ENCODE peak calls at places on chromosomes 3 and 15, in five cellular contexts. One of them, this sample, is unnamed. For H3K9me3 and H3K36me3, the result is how much of the 10 kb centered on the place peaks cover.

GRCh38 chr15:92158426-92158825 is 235.3 kb upstream of the ST8SIA2 start:
- DNase-seq in lower lobe of right lung: no peak
- DNase-seq in body of pancreas: no peak
- DNase-seq in left ventricle myocardium inferior: no peak
- DNase-seq in testis: no peak
- DNase-seq in this sample: no peak

GRCh38 chr3:157816296-157816695 is 289.9 kb downstream of the SHOX2 start:
- DNase-seq in lower lobe of right lung: no peak
- DNase-seq in body of pancreas: no peak
- DNase-seq in left ventricle myocardium inferior: no peak
- DNase-seq in testis: no peak
- DNase-seq in this sample: no peak

GRCh38 chr3:191802671-191803070 is 341.7 kb downstream of the PYDC2 start:
- DNase-seq in lower lobe of right lung: no peak
- DNase-seq in body of pancreas: no peak
- DNase-seq in left ventricle myocardium inferior: no peak
- DNase-seq in testis: no peak
- DNase-seq in this sample: no peak

GRCh38 chr3:53794597-53794996 is 51.6 kb downstream of the CHDH start:
- DNase-seq in lower lobe of right lung: no peak
- DNase-seq in body of pancreas: no peak
- DNase-seq in left ventricle myocardium inferior: no peak
- DNase-seq in testis: no peak
- DNase-seq in this sample: no peak

GRCh38 chr3:55097441-55097840 is 169.6 kb upstream of the LRTM1 start:
- DNase-seq in lower lobe of right lung: no peak
- DNase-seq in body of pancreas: no peak
- DNase-seq in left ventricle myocardium inferior: no peak
- DNase-seq in testis: no peak
- DNase-seq in this sample: no peak

GRCh38 chr15:62453979-62454378 is 288.9 kb upstream of the C2CD4B start:
- DNase-seq in lower lobe of right lung: no peak
- DNase-seq in body of pancreas: no peak
- DNase-seq in left ventricle myocardium inferior: no peak
- DNase-seq in testis: no peak
- DNase-seq in this sample: no peak

GRCh38 chr15:31557899-31558298 is 231.3 kb downstream of the KLF13 start:
- DNase-seq in lower lobe of right lung: no peak
- DNase-seq in body of pancreas: no peak
- DNase-seq in left ventricle myocardium inferior: no peak
- DNase-seq in testis: no peak
- DNase-seq in this sample: no peak

GRCh38 chr15:42012241-42012640 is 8.6 kb downstream of the PLA2G4E start:
- DNase-seq in lower lobe of right lung: peak
- DNase-seq in body of pancreas: peak
- DNase-seq in left ventricle myocardium inferior: no peak
- DNase-seq in testis: no peak
- DNase-seq in this sample: no peak

GRCh38 chr3:141261472-141262171 is 30.0 kb downstream of the PXYLP1 start:
- DNase-seq in lower lobe of right lung: no peak
- DNase-seq in body of pancreas: no peak
- DNase-seq in left ventricle myocardium inferior: no peak
- DNase-seq in testis: no peak
- DNase-seq in this sample: no peak

GRCh38 chr3:72903004-72903403 is 15.2 kb downstream of the GXYLT2 start:
- DNase-seq in lower lobe of right lung: no peak
- DNase-seq in body of pancreas: no peak
- DNase-seq in left ventricle myocardium inferior: no peak
- DNase-seq in testis: no peak
- DNase-seq in this sample: no peak

GRCh38 chr3:150965436-150965835 is 7.1 kb downstream of the CLRN1 start:
- DNase-seq in lower lobe of right lung: no peak
- DNase-seq in body of pancreas: no peak
- DNase-seq in left ventricle myocardium inferior: no peak
- DNase-seq in testis: no peak
- DNase-seq in this sample: no peak

GRCh38 chr15:31254431-31255175 is 72.0 kb upstream of the KLF13 start:
- DNase-seq in lower lobe of right lung: no peak
- DNase-seq in body of pancreas: no peak
- DNase-seq in left ventricle myocardium inferior: no peak
- DNase-seq in testis: peak
- DNase-seq in this sample: peak

GRCh38 chr3:17947833-17948232 is 205.4 kb upstream of the TBC1D5 start:
- DNase-seq in lower lobe of right lung: no peak
- DNase-seq in body of pancreas: no peak
- DNase-seq in left ventricle myocardium inferior: no peak
- DNase-seq in testis: no peak
- DNase-seq in this sample: no peak

GRCh38 chr3:9279959-9280358 is 30.5 kb upstream of the SRGAP3 start:
- DNase-seq in lower lobe of right lung: no peak
- DNase-seq in body of pancreas: no peak
- DNase-seq in left ventricle myocardium inferior: no peak
- DNase-seq in testis: no peak
- DNase-seq in this sample: no peak

GRCh38 chr3:152539191-152539764 is 270.5 kb downstream of the MBNL1 start:
- DNase-seq in lower lobe of right lung: no peak
- DNase-seq in body of pancreas: no peak
- DNase-seq in left ventricle myocardium inferior: no peak
- DNase-seq in testis: no peak
- DNase-seq in this sample: no peak

GRCh38 chr3:158768881-158769518 is 32.9 kb upstream of the MFSD1 start:
- DNase-seq in lower lobe of right lung: no peak
- DNase-seq in body of pancreas: no peak
- DNase-seq in left ventricle myocardium inferior: no peak
- DNase-seq in testis: peak
- DNase-seq in this sample: no peak

GRCh38 chr3:67790043-67790442 is 135.6 kb upstream of the SUCLG2 start:
- DNase-seq in lower lobe of right lung: no peak
- DNase-seq in body of pancreas: peak
- DNase-seq in left ventricle myocardium inferior: no peak
- DNase-seq in testis: peak
- DNase-seq in this sample: no peak

GRCh38 chr15:91223902-91224301 is 123.8 kb downstream of the SV2B start:
- DNase-seq in lower lobe of right lung: no peak
- DNase-seq in body of pancreas: no peak
- DNase-seq in left ventricle myocardium inferior: no peak
- DNase-seq in testis: no peak
- DNase-seq in this sample: no peak

GRCh38 chr3:10950476-10951294 is 41.9 kb upstream of the SLC6A1 start:
- DNase-seq in lower lobe of right lung: no peak
- DNase-seq in body of pancreas: peak
- DNase-seq in left ventricle myocardium inferior: no peak
- DNase-seq in testis: peak
- DNase-seq in this sample: no peak

GRCh38 chr15:71131601-71132357 is 16.5 kb downstream of the THSD4 start:
- DNase-seq in lower lobe of right lung: no peak
- DNase-seq in body of pancreas: no peak
- DNase-seq in left ventricle myocardium inferior: no peak
- DNase-seq in testis: no peak
- DNase-seq in this sample: no peak

GRCh38 chr3:171371354-171371753 is 88.9 kb downstream of the TNIK start:
- DNase-seq in lower lobe of right lung: no peak
- DNase-seq in body of pancreas: no peak
- DNase-seq in left ventricle myocardium inferior: no peak
- DNase-seq in testis: no peak
- DNase-seq in this sample: no peak

GRCh38 chr3:169998668-169999131 is 32.1 kb downstream of the SEC62 start:
- DNase-seq in lower lobe of right lung: no peak
- DNase-seq in body of pancreas: no peak
- DNase-seq in left ventricle myocardium inferior: no peak
- DNase-seq in testis: no peak
- DNase-seq in this sample: no peak

GRCh38 chr3:58528629-58529028 is 8.4 kb downstream of the ACOX2 start:
- DNase-seq in lower lobe of right lung: no peak
- DNase-seq in body of pancreas: peak
- DNase-seq in left ventricle myocardium inferior: peak
- DNase-seq in testis: peak
- DNase-seq in this sample: peak

GRCh38 chr15:39692464-39693327 is 89.9 kb downstream of the FSIP1 start:
- DNase-seq in lower lobe of right lung: no peak
- DNase-seq in body of pancreas: no peak
- DNase-seq in left ventricle myocardium inferior: no peak
- DNase-seq in testis: no peak
- DNase-seq in this sample: no peak

GRCh38 chr3:192835818-192836468 is 81.7 kb downstream of the MB21D2 start:
- DNase-seq in lower lobe of right lung: peak
- DNase-seq in body of pancreas: no peak
- DNase-seq in left ventricle myocardium inferior: peak
- DNase-seq in testis: no peak
- DNase-seq in this sample: no peak

GRCh38 chr3:127853681-127854080 is 31.4 kb upstream of the MGLL start:
- DNase-seq in lower lobe of right lung: no peak
- DNase-seq in body of pancreas: peak
- DNase-seq in left ventricle myocardium inferior: no peak
- DNase-seq in testis: no peak
- DNase-seq in this sample: no peak

GRCh38 chr15:58182460-58183163 is 44.4 kb downstream of the AQP9 start:
- DNase-seq in lower lobe of right lung: no peak
- DNase-seq in body of pancreas: peak
- DNase-seq in left ventricle myocardium inferior: peak
- DNase-seq in testis: peak
- DNase-seq in this sample: peak

GRCh38 chr15:58442122-58442521 is 10.3 kb downstream of the LIPC start:
- DNase-seq in lower lobe of right lung: no peak
- DNase-seq in body of pancreas: no peak
- DNase-seq in left ventricle myocardium inferior: no peak
- DNase-seq in testis: no peak
- DNase-seq in this sample: no peak

GRCh38 chr3:131141770-131142169 is 115.1 kb downstream of the NEK11 start:
- DNase-seq in lower lobe of right lung: no peak
- DNase-seq in body of pancreas: no peak
- DNase-seq in left ventricle myocardium inferior: no peak
- DNase-seq in testis: no peak
- DNase-seq in this sample: no peak

GRCh38 chr3:87132801-87133200 is 94.3 kb upstream of the CHMP2B start:
- DNase-seq in lower lobe of right lung: no peak
- DNase-seq in body of pancreas: no peak
- DNase-seq in left ventricle myocardium inferior: no peak
- DNase-seq in testis: no peak
- DNase-seq in this sample: no peak

GRCh38 chr15:20358066-20358780 is 183.4 kb downstream of the GOLGA6L6 start:
- DNase-seq in lower lobe of right lung: peak
- DNase-seq in body of pancreas: peak
- DNase-seq in left ventricle myocardium inferior: no peak
- DNase-seq in testis: no peak
- DNase-seq in this sample: peak
- H3K9me3 ChIP-seq in lower lobe of right lung: under half
- H3K9me3 ChIP-seq in body of pancreas: under half
- H3K9me3 ChIP-seq in left ventricle myocardium inferior: under half
- H3K9me3 ChIP-seq in testis: under half
- H3K9me3 ChIP-seq in this sample: under half

GRCh38 chr3:149371723-149372114 is 5.7 kb downstream of the TM4SF1 start:
- DNase-seq in lower lobe of right lung: no peak
- DNase-seq in body of pancreas: no peak
- DNase-seq in left ventricle myocardium inferior: no peak
- DNase-seq in testis: no peak
- DNase-seq in this sample: no peak

GRCh38 chr3:149373235-149374125 is 4.0 kb downstream of the TM4SF1 start:
- DNase-seq in lower lobe of right lung: no peak
- DNase-seq in body of pancreas: no peak
- DNase-seq in left ventricle myocardium inferior: no peak
- DNase-seq in testis: no peak
- DNase-seq in this sample: no peak

GRCh38 chr3:149369991-149370866 is 7.2 kb downstream of the TM4SF1 start:
- DNase-seq in lower lobe of right lung: no peak
- DNase-seq in body of pancreas: no peak
- DNase-seq in left ventricle myocardium inferior: no peak
- DNase-seq in testis: no peak
- DNase-seq in this sample: no peak

GRCh38 chr3:149368850-149369497 is 8.5 kb downstream of the TM4SF1 start:
- DNase-seq in lower lobe of right lung: no peak
- DNase-seq in body of pancreas: no peak
- DNase-seq in left ventricle myocardium inferior: no peak
- DNase-seq in testis: no peak
- DNase-seq in this sample: no peak

GRCh38 chr3:149371001-149371722 is 6.3 kb downstream of the TM4SF1 start:
- DNase-seq in lower lobe of right lung: no peak
- DNase-seq in body of pancreas: no peak
- DNase-seq in left ventricle myocardium inferior: no peak
- DNase-seq in testis: no peak
- DNase-seq in this sample: no peak
- TF ChIP-seq CTCF in lower lobe of right lung: no peak
- TF ChIP-seq CTCF in body of pancreas: no peak
- TF ChIP-seq CTCF in left ventricle myocardium inferior: no peak
- TF ChIP-seq CTCF in testis: no peak
- TF ChIP-seq CTCF in this sample: no peak

DNA sequence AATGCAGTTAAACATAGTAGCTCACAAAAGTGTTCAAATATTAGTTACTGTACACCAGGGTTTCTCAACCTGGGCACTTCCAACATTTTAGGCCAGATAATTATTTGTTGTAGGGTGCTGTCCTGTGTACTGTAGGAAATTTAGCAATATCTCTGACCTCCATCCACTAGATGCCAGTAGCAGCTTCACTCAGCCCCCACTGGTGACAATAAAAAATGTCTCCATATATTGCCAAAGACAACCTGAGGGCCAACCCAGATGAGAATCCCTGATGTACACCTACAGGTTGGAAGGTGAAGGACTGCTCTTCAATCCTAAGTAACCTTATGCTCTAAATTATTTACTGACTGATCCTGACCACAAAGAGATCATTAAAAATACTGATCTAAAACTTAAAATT is 32.4 kb downstream of the DCUN1D1 start:
- DNase-seq in lower lobe of right lung: no peak
- DNase-seq in body of pancreas: no peak
- DNase-seq in left ventricle myocardium inferior: no peak
- DNase-seq in testis: no peak
- DNase-seq in this sample: no peak
- H3K36me3 ChIP-seq in lower lobe of right lung: under half
- H3K36me3 ChIP-seq in body of pancreas: under half
- H3K36me3 ChIP-seq in left ventricle myocardium inferior: under half
- H3K36me3 ChIP-seq in testis: under half
- H3K36me3 ChIP-seq in this sample: under half

GRCh38 chr15:25251700-25252390 is 187.0 kb downstream of the UBE3A start:
- DNase-seq in lower lobe of right lung: peak
- DNase-seq in body of pancreas: peak
- DNase-seq in left ventricle myocardium inferior: peak
- DNase-seq in testis: no peak
- DNase-seq in this sample: no peak
- H3K9me3 ChIP-seq in lower lobe of right lung: under half
- H3K9me3 ChIP-seq in body of pancreas: under half
- H3K9me3 ChIP-seq in left ventricle myocardium inferior: half or more
- H3K9me3 ChIP-seq in testis: under half
- H3K9me3 ChIP-seq in this sample: under half

GRCh38 chr3:143952569-143953069 is 19.0 kb upstream of the DIPK2A start:
- DNase-seq in lower lobe of right lung: no peak
- DNase-seq in body of pancreas: no peak
- DNase-seq in left ventricle myocardium inferior: no peak
- DNase-seq in testis: no peak
- DNase-seq in this sample: no peak
- TF ChIP-seq CTCF in lower lobe of right lung: no peak
- TF ChIP-seq CTCF in body of pancreas: no peak
- TF ChIP-seq CTCF in left ventricle myocardium inferior: no peak
- TF ChIP-seq CTCF in testis: no peak
- TF ChIP-seq CTCF in this sample: no peak

This sample was measured in kidney.